ENCODE peak calls at places on chromosomes 13 and 19, in eight cellular contexts. S is activated T-helper 1 cell treated with anti-CD3 and anti-CD28 coated beads, Interleukin-2, amount 50 U/mL, for 16 hours; Z is effector memory CD4-positive, alpha-beta T cell; K is naive thymus-derived CD4-positive, alpha-beta T cell; G is ureter; V is activated CD4-positive, alpha-beta T cell treated with anti-CD3 and anti-CD28 coated beads, Interleukin-2, amount 50 U/mL, for 24 hours; I is adrenal gland; O is naive thymus-derived CD8-positive, alpha-beta T cell. N is an unnamed sample.

GRCh38 chr19:2740314-2740656 is 468 bp upstream of the SLC39A3 start:
- DNase-seq in S (no peak), Z (no peak), K (no peak), G (no peak), V (no peak), I (no peak), O (no peak), N (no peak)

GRCh38 chr19:35334064-35334753 is 5.2 kb downstream of the CD22 start:
- DNase-seq in S (no peak), Z (no peak), K (no peak), G (no peak), V (no peak), I (no peak), O (no peak), N (no peak)

GRCh38 chr19:53982611-53983010 is 8.8 kb upstream of the CACNG6 start:
- DNase-seq in S (no peak), Z (no peak), K (no peak), G (no peak), V (no peak), I (no peak), O (peak), N (no peak)

GRCh38 chr19:35727053-35727955 is 9.5 kb downstream of the KMT2B start:
- DNase-seq in S (no peak), Z (no peak), K (no peak), G (no peak), V (no peak), I (no peak), O (no peak), N (no peak)

GRCh38 chr19:7908078-7908699 is 4.5 kb downstream of the MAP2K7 start:
- DNase-seq in S (no peak), Z (no peak), K (no peak), G (peak), V (no peak), I (peak), O (no peak), N (no peak)

GRCh38 chr13:45257638-45258338 is 56.9 kb upstream of the KCTD4 start:
- DNase-seq in S (no peak), Z (no peak), K (no peak), G (no peak), V (no peak), I (no peak), O (no peak), N (no peak)

GRCh38 chr13:28313579-28313978 is 175.2 kb downstream of the PAN3 start:
- DNase-seq in S (no peak), Z (no peak), K (no peak), G (no peak), V (no peak), I (no peak), O (no peak), N (no peak)

GRCh38 chr13:77028202-77028601 is 1.2 kb upstream of the FBXL3 start:
- DNase-seq in S (no peak), Z (no peak), K (no peak), G (no peak), V (no peak), I (no peak), O (no peak), N (no peak)

GRCh38 chr13:29810898-29811297 is 39.5 kb downstream of the UBL3 start:
- DNase-seq in S (no peak), Z (no peak), K (no peak), G (no peak), V (no peak), I (no peak), O (no peak), N (no peak)

GRCh38 chr13:73306688-73307087 is 247.9 kb downstream of the KLF5 start:
- DNase-seq in S (no peak), Z (no peak), K (no peak), G (no peak), V (no peak), I (no peak), O (no peak), N (no peak)

GRCh38 chr19:32101206-32101605 is 244.2 kb upstream of the ZNF507 start:
- DNase-seq in S (no peak), Z (no peak), K (no peak), G (no peak), V (no peak), I (no peak), O (no peak), N (no peak)

GRCh38 chr13:51435002-51435578 is 17.7 kb downstream of the INTS6 start:
- DNase-seq in S (no peak), Z (no peak), K (no peak), G (no peak), V (no peak), I (no peak), O (no peak), N (no peak)

GRCh38 chr19:50434525-50434924 is 1.8 kb downstream of the MYBPC2 start:
- DNase-seq in S (no peak), Z (no peak), K (no peak), G (no peak), V (no peak), I (no peak), O (no peak), N (no peak)

GRCh38 chr13:52961196-52961845 is 67.3 kb upstream of the OLFM4 start:
- DNase-seq in S (no peak), Z (no peak), K (no peak), G (no peak), V (no peak), I (no peak), O (no peak), N (no peak)

GRCh38 chr19:50720921-50721291 is 1.3 kb upstream of the SHANK1 start:
- DNase-seq in S (no peak), Z (no peak), K (no peak), G (no peak), V (no peak), I (peak), O (no peak), N (no peak)

GRCh38 chr19:35031072-35031881 is 1.0 kb downstream of the SCN1B start:
- DNase-seq in S (no peak), Z (no peak), K (no peak), G (no peak), V (no peak), I (no peak), O (no peak), N (no peak)

GRCh38 chr13:80030491-80030890 is 310.4 kb downstream of the SPRY2 start:
- DNase-seq in S (no peak), Z (no peak), K (no peak), G (no peak), V (no peak), I (no peak), O (no peak), N (no peak)

GRCh38 chr19:55304279-55304978 is 20.6 kb downstream of the BRSK1 start:
- DNase-seq in S (no peak), Z (no peak), K (no peak), G (no peak), V (no peak), I (peak), O (no peak), N (no peak)

GRCh38 chr19:51364200-51365106 is 1.7 kb downstream of the ETFB start:
- DNase-seq in S (no peak), Z (no peak), K (no peak), G (no peak), V (no peak), I (peak), O (no peak), N (no peak)

GRCh38 chr19:12840091-12841079 is 2.1 kb downstream of the MAST1 start:
- DNase-seq in S (no peak), Z (no peak), K (peak), G (peak), V (no peak), I (peak), O (peak), N (no peak)

GRCh38 chr19:7912144-7912696 is 2.4 kb upstream of the TGFBR3L start:
- DNase-seq in S (no peak), Z (no peak), K (no peak), G (no peak), V (no peak), I (no peak), O (no peak), N (no peak)

GRCh38 chr13:44303681-44304432 is 69.8 kb upstream of the SERP2 start:
- DNase-seq in S (no peak), Z (no peak), K (no peak), G (no peak), V (no peak), I (peak), O (no peak), N (no peak)

GRCh38 chr19:41433171-41433570 is 6.0 kb upstream of the B3GNT8 start:
- DNase-seq in S (no peak), Z (no peak), K (no peak), G (no peak), V (no peak), I (no peak), O (no peak), N (no peak)

GRCh38 chr13:112984954-112985802 is 16.2 kb downstream of the MCF2L start:
- DNase-seq in S (no peak), Z (no peak), K (no peak), G (no peak), V (no peak), I (no peak), O (no peak), N (no peak)

GRCh38 chr19:1009043-1009975 is 9.1 kb downstream of the GRIN3B start:
- DNase-seq in S (no peak), Z (no peak), K (no peak), G (no peak), V (no peak), I (no peak), O (no peak), N (no peak)

GRCh38 chr19:42066075-42066754 is 3.8 kb downstream of the GRIK5 start:
- DNase-seq in S (no peak), Z (no peak), K (no peak), G (no peak), V (no peak), I (no peak), O (no peak), N (no peak)

GRCh38 chr19:3481241-3482090 is 1.1 kb upstream of the SMIM24 start:
- DNase-seq in S (no peak), Z (no peak), K (no peak), G (no peak), V (no peak), I (peak), O (no peak), N (no peak)

GRCh38 chr13:112690242-112690943 is 555 bp downstream of the ATP11A start:
- DNase-seq in S (no peak), Z (no peak), K (peak), G (peak), V (no peak), I (peak), O (no peak), N (no peak)

GRCh38 chr13:99176309-99177276 is 24.1 kb upstream of the UBAC2 start:
- DNase-seq in S (peak), Z (peak), K (peak), G (peak), V (peak), I (peak), O (peak), N (peak)

GRCh38 chr13:27868639-27869435 is 51.0 kb upstream of the PDX1 start:
- DNase-seq in S (no peak), Z (no peak), K (no peak), G (no peak), V (no peak), I (no peak), O (no peak), N (peak)

GRCh38 chr13:112764864-112765561 is 75.2 kb downstream of the ATP11A start:
- DNase-seq in S (no peak), Z (no peak), K (no peak), G (no peak), V (no peak), I (no peak), O (no peak), N (no peak)

GRCh38 chr13:52195052-52195837 is 35.8 kb upstream of the NEK3 start:
- DNase-seq in S (peak), Z (peak), K (peak), G (peak), V (peak), I (peak), O (peak), N (peak)

GRCh38 chr13:99995503-99996176 is 14.1 kb downstream of the ZIC2 start:
- DNase-seq in S (no peak), Z (no peak), K (no peak), G (no peak), V (no peak), I (no peak), O (no peak), N (no peak)

GRCh38 chr13:39034085-39034484 is 3.8 kb downstream of the PROSER1 start:
- DNase-seq in S (no peak), Z (no peak), K (no peak), G (no peak), V (no peak), I (no peak), O (no peak), N (no peak)

GRCh38 chr13:99258210-99258860 is at the start of gene GPR18:
- DNase-seq in S (no peak), Z (no peak), K (no peak), G (no peak), V (no peak), I (no peak), O (no peak), N (no peak)

GRCh38 chr19:56837892-56838679 is 2.4 kb downstream of the PEG3 start:
- DNase-seq in S (no peak), Z (no peak), K (no peak), G (peak), V (no peak), I (peak), O (no peak), N (no peak)

GRCh38 chr19:4516939-4517300 is 1.4 kb downstream of the PLIN4 start:
- DNase-seq in S (no peak), Z (no peak), K (no peak), G (no peak), V (no peak), I (no peak), O (no peak), N (no peak)

GRCh38 chr13:23739597-23739996 is 149.6 kb downstream of the MIPEP start:
- DNase-seq in S (no peak), Z (no peak), K (no peak), G (no peak), V (no peak), I (no peak), O (no peak), N (no peak)